ENCODE peak calls at places on chromosome 16, in seven cellular contexts. J is mammary epithelial cell, T is AG10803, I is osteoblast, A is body of pancreas, D is mesothelial cell of epicardium, E is IMR-90. F is an unnamed sample.

GRCh38 chr16:15652293-15653001 is 2.4 kb downstream of the NDE1 start:
- DNase-seq in J (no peak), T (no peak), I (no peak), A (no peak), D (no peak), E (no peak), F (no peak)

GRCh38 chr16:81767987-81768592 is 11.0 kb upstream of the PLCG2 start:
- DNase-seq in J (no peak), T (no peak), I (no peak), A (peak; percentile 61), D (no peak), E (no peak), F (no peak)

GRCh38 chr16:4261557-4262172 is 11.2 kb downstream of the TFAP4 start:
- DNase-seq in J (no peak), T (peak; percentile 21), I (peak; percentile 83), A (peak; percentile 19), D (peak; percentile 43), E (peak; percentile 16), F (peak; percentile 72)

GRCh38 chr16:81071816-81072215 is 5.2 kb downstream of the C16orf46 start:
- DNase-seq in J (peak; percentile 81), T (no peak), I (peak; percentile 82), A (no peak), D (no peak), E (peak; percentile 12), F (no peak)

GRCh38 chr16:27236635-27237228 is 31.8 kb downstream of the NSMCE1 start:
- DNase-seq in J (no peak), T (no peak), I (no peak), A (no peak), D (no peak), E (no peak), F (no peak)

GRCh38 chr16:68892898-68893297 is 49.6 kb downstream of the TANGO6 start:
- DNase-seq in J (no peak), T (no peak), I (no peak), A (no peak), D (no peak), E (no peak), F (no peak)

GRCh38 chr16:68642436-68643064 is 2.6 kb upstream of the CDH3 start:
- DNase-seq in J (peak; percentile 70), T (no peak), I (peak; percentile 82), A (no peak), D (peak; percentile 27), E (no peak), F (peak; percentile 48)

GRCh38 chr16:30025156-30025555 is 2.2 kb downstream of the C16orf92 start:
- DNase-seq in J (no peak), T (no peak), I (peak; percentile 27), A (no peak), D (no peak), E (no peak), F (no peak)

GRCh38 chr16:57470683-57471082 is 8.2 kb downstream of the POLR2C start:
- DNase-seq in J (no peak), T (no peak), I (no peak), A (peak; percentile 77), D (no peak), E (no peak), F (no peak)

GRCh38 chr16:85842848-85843247 is 43.4 kb downstream of the COX4I1 start:
- DNase-seq in J (no peak), T (no peak), I (no peak), A (no peak), D (no peak), E (no peak), F (no peak)

GRCh38 chr16:74999208-74999682 is 421 bp downstream of the ZNRF1 start:
- DNase-seq in J (no peak), T (no peak), I (peak; percentile 90), A (peak; percentile 14), D (peak; percentile 35), E (no peak), F (peak; percentile 23)

GRCh38 chr16:2774161-2774891 is 2.8 kb downstream of the ELOB start:
- DNase-seq in J (no peak), T (no peak), I (peak; percentile 82), A (no peak), D (no peak), E (no peak), F (no peak)

GRCh38 chr16:19071811-19072777 is 4.7 kb downstream of the COQ7 start:
- DNase-seq in J (peak; percentile 53), T (peak; percentile 54), I (peak; percentile 90), A (peak; percentile 65), D (no peak), E (peak; percentile 56), F (peak; percentile 59)

GRCh38 chr16:77850637-77851330 is 62.4 kb downstream of the VAT1L start:
- DNase-seq in J (no peak), T (peak; percentile 36), I (no peak), A (no peak), D (no peak), E (peak; percentile 60), F (no peak)

GRCh38 chr16:30651124-30652004 is 604 bp downstream of the PRR14 start:
- DNase-seq in J (peak; percentile 52), T (peak; percentile 69), I (peak; percentile 98), A (peak; percentile 69), D (no peak), E (peak; percentile 46), F (peak; percentile 42)

GRCh38 chr16:77409311-77409710 is 25.5 kb downstream of the ADAMTS18 start:
- DNase-seq in J (no peak), T (no peak), I (no peak), A (no peak), D (no peak), E (no peak), F (no peak)

GRCh38 chr16:85717393-85718152 is 28.8 kb upstream of the GINS2 start:
- DNase-seq in J (no peak), T (peak; percentile 47), I (peak; percentile 96), A (peak; percentile 79), D (no peak), E (peak; percentile 47), F (peak; percentile 87)

GRCh38 chr16:22126037-22126558 is 33.8 kb downstream of the VWA3A start:
- DNase-seq in J (no peak), T (no peak), I (peak; percentile 88), A (no peak), D (no peak), E (no peak), F (no peak)

GRCh38 chr16:47873434-47873833 is 282.4 kb downstream of the ABCC12 start:
- DNase-seq in J (no peak), T (no peak), I (no peak), A (no peak), D (no peak), E (no peak), F (no peak)

GRCh38 chr16:14087590-14088154 is 16.6 kb downstream of the MRTFB start:
- DNase-seq in J (no peak), T (peak; percentile 13), I (no peak), A (no peak), D (no peak), E (no peak), F (no peak)

GRCh38 chr16:17224859-17225258 is 245.9 kb downstream of the XYLT1 start:
- DNase-seq in J (peak; percentile 29), T (peak; percentile 94), I (no peak), A (peak; percentile 89), D (no peak), E (peak; percentile 82), F (no peak)

GRCh38 chr16:82758904-82759303 is 132.1 kb downstream of the CDH13 start:
- DNase-seq in J (no peak), T (no peak), I (no peak), A (no peak), D (no peak), E (no peak), F (no peak)

GRCh38 chr16:57284206-57284951 is at the start of gene PLLP:
- DNase-seq in J (peak; percentile 57), T (no peak), I (peak; percentile 91), A (peak; percentile 62), D (no peak), E (peak; percentile 8), F (no peak)

GRCh38 chr16:50884066-50884860 is 142.4 kb downstream of the CYLD start:
- DNase-seq in J (no peak), T (no peak), I (no peak), A (no peak), D (no peak), E (no peak), F (peak; percentile 33)

GRCh38 chr16:30793508-30794069 is 6.6 kb upstream of the ZNF629 start:
- DNase-seq in J (no peak), T (no peak), I (peak; percentile 45), A (no peak), D (no peak), E (no peak), F (no peak)

GRCh38 chr16:10314811-10315210 is 71.0 kb upstream of the ATF7IP2 start:
- DNase-seq in J (peak; percentile 53), T (peak; percentile 5), I (peak; percentile 64), A (no peak), D (no peak), E (no peak), F (no peak)
- TF ChIP-seq CTCF in J (peak; percentile 52), T (no peak), I (peak; percentile 42), A (no peak), D (no peak), E (no peak), F (no peak)

GRCh38 chr16:53510704-53511070 is 7.7 kb upstream of the AKTIP start:
- DNase-seq in J (no peak), T (no peak), I (no peak), A (no peak), D (no peak), E (no peak), F (no peak)
- TF ChIP-seq CTCF in J (no peak), T (no peak), I (no peak), A (no peak), D (no peak), E (no peak), F (peak; percentile 1)

DNA sequence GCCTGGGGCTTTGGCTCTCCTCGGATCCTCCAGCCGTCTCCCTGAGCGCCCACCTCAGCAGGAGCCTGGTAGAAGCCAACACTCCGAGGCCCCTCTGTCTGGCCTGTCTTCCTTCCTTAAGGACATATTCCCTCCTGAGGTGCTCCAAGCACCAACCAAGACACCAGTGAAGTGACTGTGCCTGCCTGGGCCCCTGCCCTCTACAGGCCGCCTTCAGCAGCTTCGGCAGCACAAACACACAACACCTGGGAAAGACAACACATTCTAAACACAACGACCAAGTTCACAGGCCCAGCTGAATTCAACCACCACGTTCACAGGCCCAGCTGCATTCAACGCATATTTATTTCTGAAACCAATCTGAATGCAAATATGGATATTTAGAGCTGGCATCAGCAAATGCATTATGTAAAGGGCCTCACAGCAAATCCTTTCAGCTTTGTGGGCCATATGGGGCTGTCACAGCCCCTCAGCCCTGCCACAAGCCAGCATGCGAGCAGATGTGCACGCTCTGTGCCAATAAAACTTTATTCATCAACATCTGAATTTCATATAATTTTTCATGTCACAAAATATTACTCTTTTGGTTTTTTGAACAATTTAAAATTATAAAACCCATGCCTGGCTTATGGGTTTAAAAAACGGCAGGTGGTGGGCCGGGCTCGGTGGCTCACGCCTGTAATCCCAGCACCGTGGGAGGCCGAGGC is 12.2 kb downstream of the GALNS start:
- DNase-seq in J (no peak), T (no peak), I (no peak), A (no peak), D (no peak), E (no peak), F (no peak)
- TF ChIP-seq CTCF in J (peak; percentile 37), T (no peak), I (no peak), A (no peak), D (no peak), E (no peak), F (peak; percentile 19)

DNA sequence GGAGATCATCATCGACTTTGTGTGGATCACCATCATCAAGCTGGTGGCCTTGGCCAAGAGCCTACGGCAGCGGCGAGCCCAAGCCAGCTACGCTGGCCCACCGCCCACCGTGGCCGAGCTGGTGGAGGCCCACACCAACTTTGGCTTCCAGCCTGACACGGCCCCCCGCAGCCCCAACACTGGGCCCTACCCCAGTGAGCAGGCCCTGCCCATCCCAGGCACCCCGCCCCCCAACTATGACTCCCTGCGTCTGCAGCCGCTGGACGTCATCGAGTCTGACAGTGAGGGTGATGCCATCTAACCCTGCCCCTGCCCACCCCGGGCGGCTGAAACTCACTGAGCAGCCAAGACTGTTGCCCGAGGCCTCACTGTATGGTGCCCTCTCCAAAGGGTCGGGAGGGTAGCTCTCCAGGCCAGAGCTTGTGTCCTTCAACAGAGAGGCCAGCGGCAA is 72.5 kb downstream of the COG7 start:
- DNase-seq in J (no peak), T (no peak), I (no peak), A (no peak), D (no peak), E (no peak), F (no peak)
- TF ChIP-seq CTCF in J (no peak), T (no peak), I (no peak), A (no peak), D (no peak), E (no peak), F (no peak)